ENCODE peak calls at places on chromosomes 16 and 17, in four cellular contexts. T is WTC11, S is K562, V is HepG2. R is an unnamed sample.
A peak's percentile ranks its signal among the peaks of the same experiment; 100 is the strongest.

GRCh38 chr17:31550389-31551056 is 159.0 kb downstream of the RAB11FIP4 start:
- DNase-seq in T (no peak), S (no peak), V (no peak), R (no peak)

GRCh38 chr16:70664325-70665112 is 18.2 kb downstream of the IL34 start:
- DNase-seq in T (no peak), S (no peak), V (no peak), R (peak; percentile 37)

GRCh38 chr16:47499700-47500264 is 38.7 kb downstream of the PHKB start:
- DNase-seq in T (no peak), S (no peak), V (peak; percentile 96), R (no peak)

GRCh38 chr16:66175580-66175979 is 190.9 kb upstream of the CDH5 start:
- DNase-seq in T (no peak), S (no peak), V (no peak), R (no peak)

GRCh38 chr16:59698341-59698979 is 964.3 kb upstream of the GOT2 start:
- DNase-seq in T (no peak), S (no peak), V (no peak), R (no peak)

GRCh38 chr16:89049484-89050118 is 44.1 kb upstream of the ACSF3 start:
- DNase-seq in T (no peak), S (no peak), V (no peak), R (peak; percentile 73)

GRCh38 chr17:30218689-30219266 is 16.7 kb downstream of the SLC6A4 start:
- DNase-seq in T (no peak), S (no peak), V (no peak), R (no peak)

GRCh38 chr17:50832267-50833227 is 2.8 kb upstream of the WFIKKN2 start:
- DNase-seq in T (no peak), S (no peak), V (no peak), R (no peak)

GRCh38 chr17:3647769-3648540 is 11.4 kb downstream of the CTNS start:
- DNase-seq in T (peak; percentile 58), S (no peak), V (peak; percentile 52), R (peak; percentile 71)

GRCh38 chr17:48596000-48596734 is 2.6 kb upstream of the HOXB5 start:
- DNase-seq in T (no peak), S (no peak), V (no peak), R (no peak)

GRCh38 chr17:29847118-29847517 is 82.9 kb downstream of the SSH2 start:
- DNase-seq in T (no peak), S (no peak), V (no peak), R (no peak)

GRCh38 chr17:16419074-16419928 is 3.9 kb downstream of the TRPV2 start:
- DNase-seq in T (no peak), S (peak; percentile 59), V (peak; percentile 54), R (peak; percentile 78)

GRCh38 chr17:67411396-67411795 is 34.3 kb downstream of the PITPNC1 start:
- DNase-seq in T (no peak), S (no peak), V (no peak), R (no peak)

GRCh38 chr16:58628845-58629680 is 563 bp downstream of the CNOT1 start:
- DNase-seq in T (peak; percentile 16), S (peak; percentile 16), V (peak; percentile 55), R (no peak)

GRCh38 chr16:1708768-1709180 is 2.8 kb downstream of the MAPK8IP3 start:
- DNase-seq in T (no peak), S (peak; percentile 49), V (no peak), R (no peak)

GRCh38 chr17:12790806-12791148 is 1.5 kb downstream of the ARHGAP44 start:
- DNase-seq in T (peak; percentile 10), S (no peak), V (no peak), R (no peak)

GRCh38 chr17:40021471-40021961 is 6.3 kb downstream of the CSF3 start:
- DNase-seq in T (no peak), S (peak; percentile 9), V (no peak), R (no peak)

GRCh38 chr16:75204410-75204758 is 2.6 kb downstream of the CTRB2 start:
- DNase-seq in T (no peak), S (no peak), V (no peak), R (no peak)

GRCh38 chr16:49095539-49095938 is 186.1 kb downstream of the CBLN1 start:
- DNase-seq in T (no peak), S (no peak), V (no peak), R (no peak)

GRCh38 chr16:81469710-81470481 is 25.3 kb downstream of the CMIP start:
- DNase-seq in T (no peak), S (no peak), V (no peak), R (no peak)

GRCh38 chr17:4179071-4179470 is 36.1 kb downstream of the CYB5D2 start:
- DNase-seq in T (no peak), S (no peak), V (no peak), R (no peak)

GRCh38 chr17:73510981-73511442 is 133.2 kb downstream of the SDK2 start:
- DNase-seq in T (no peak), S (no peak), V (no peak), R (peak; percentile 48)

GRCh38 chr16:58299757-58300349 is 5.0 kb upstream of the PRSS54 start:
- DNase-seq in T (peak; percentile 65), S (peak; percentile 41), V (peak; percentile 26), R (no peak)

GRCh38 chr16:60214321-60214720 is 1480.2 kb upstream of the GOT2 start:
- DNase-seq in T (no peak), S (no peak), V (no peak), R (no peak)

GRCh38 chr16:50004239-50004638 is 20.8 kb upstream of the CNEP1R1 start:
- DNase-seq in T (no peak), S (no peak), V (no peak), R (no peak)

GRCh38 chr16:17370233-17371013 is 100.3 kb downstream of the XYLT1 start:
- DNase-seq in T (no peak), S (no peak), V (no peak), R (peak; percentile 27)

GRCh38 chr17:75738218-75738802 is 17.1 kb downstream of the ITGB4 start:
- DNase-seq in T (no peak), S (peak; percentile 48), V (peak; percentile 57), R (no peak)

GRCh38 chr16:73186752-73187151 is 138.8 kb upstream of the ZFHX3 start:
- DNase-seq in T (no peak), S (no peak), V (no peak), R (no peak)

GRCh38 chr17:2040942-2041560 is 771 bp upstream of the OVCA2 start:
- DNase-seq in T (no peak), S (no peak), V (no peak), R (no peak)

GRCh38 chr16:79348521-79349306 is 251.8 kb downstream of the MAF start:
- DNase-seq in T (no peak), S (no peak), V (no peak), R (no peak)

GRCh38 chr16:12419151-12419550 is 384.5 kb downstream of the CPPED1 start:
- DNase-seq in T (no peak), S (no peak), V (no peak), R (no peak)

GRCh38 chr17:11485802-11486421 is 112.4 kb upstream of the DNAH9 start:
- DNase-seq in T (no peak), S (no peak), V (no peak), R (no peak)

GRCh38 chr17:34616148-34616547 is 36.8 kb downstream of the TMEM132E start:
- DNase-seq in T (peak; percentile 30), S (no peak), V (no peak), R (peak; percentile 66)

DNA sequence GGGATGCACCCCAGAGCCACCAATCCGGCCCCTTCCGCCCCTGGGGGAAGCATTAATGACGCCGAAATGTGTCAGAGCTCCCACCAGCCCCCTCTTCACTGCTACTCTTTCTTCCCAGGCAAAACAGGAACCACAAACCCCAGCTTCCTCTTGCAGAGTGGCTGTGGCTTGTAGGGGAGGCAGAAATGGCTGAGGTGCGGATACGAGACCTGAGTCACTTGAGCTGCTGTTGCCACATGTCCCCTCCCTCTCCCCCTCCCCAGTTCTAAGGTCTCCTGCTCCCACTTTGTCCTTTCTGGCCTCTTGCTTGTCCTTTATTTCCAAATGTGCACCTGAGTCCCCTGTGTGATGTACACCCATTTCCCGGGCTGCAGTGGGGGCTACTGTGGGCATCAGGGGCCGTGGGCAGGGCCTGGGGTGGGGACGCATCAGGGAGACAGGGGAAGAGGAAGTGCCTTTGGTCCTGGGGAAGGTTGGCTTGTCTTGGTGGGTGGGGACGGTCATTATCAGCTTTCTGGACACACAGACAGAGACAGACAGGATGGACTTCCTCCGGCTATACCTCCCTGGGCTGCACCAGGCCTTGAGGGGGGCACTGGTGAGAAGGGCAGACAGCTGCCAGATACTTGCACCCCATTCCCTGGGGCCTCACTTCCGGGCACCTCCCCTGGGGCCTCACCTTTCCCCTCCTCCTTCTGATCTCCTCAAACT is at the start of gene APOBR:
- DNase-seq in T (no peak), S (peak; percentile 39), V (no peak), R (no peak)
- TF ChIP-seq FOXJ3 in T (no peak), S (no peak), V (no peak), R (no peak)

GRCh38 chr17:20706752-20707372 is 127.3 kb downstream of the CDRT15L2 start:
- DNase-seq in T (no peak), S (no peak), V (no peak), R (no peak)
- TF ChIP-seq FOXJ3 in T (no peak), S (no peak), V (no peak), R (no peak)

GRCh38 chr17:57889892-57890856 is 40.3 kb upstream of the MRPS23 start:
- DNase-seq in T (no peak), S (no peak), V (no peak), R (peak; percentile 66)
- TF ChIP-seq FOXJ3 in T (no peak), S (no peak), V (no peak), R (no peak)

DNA sequence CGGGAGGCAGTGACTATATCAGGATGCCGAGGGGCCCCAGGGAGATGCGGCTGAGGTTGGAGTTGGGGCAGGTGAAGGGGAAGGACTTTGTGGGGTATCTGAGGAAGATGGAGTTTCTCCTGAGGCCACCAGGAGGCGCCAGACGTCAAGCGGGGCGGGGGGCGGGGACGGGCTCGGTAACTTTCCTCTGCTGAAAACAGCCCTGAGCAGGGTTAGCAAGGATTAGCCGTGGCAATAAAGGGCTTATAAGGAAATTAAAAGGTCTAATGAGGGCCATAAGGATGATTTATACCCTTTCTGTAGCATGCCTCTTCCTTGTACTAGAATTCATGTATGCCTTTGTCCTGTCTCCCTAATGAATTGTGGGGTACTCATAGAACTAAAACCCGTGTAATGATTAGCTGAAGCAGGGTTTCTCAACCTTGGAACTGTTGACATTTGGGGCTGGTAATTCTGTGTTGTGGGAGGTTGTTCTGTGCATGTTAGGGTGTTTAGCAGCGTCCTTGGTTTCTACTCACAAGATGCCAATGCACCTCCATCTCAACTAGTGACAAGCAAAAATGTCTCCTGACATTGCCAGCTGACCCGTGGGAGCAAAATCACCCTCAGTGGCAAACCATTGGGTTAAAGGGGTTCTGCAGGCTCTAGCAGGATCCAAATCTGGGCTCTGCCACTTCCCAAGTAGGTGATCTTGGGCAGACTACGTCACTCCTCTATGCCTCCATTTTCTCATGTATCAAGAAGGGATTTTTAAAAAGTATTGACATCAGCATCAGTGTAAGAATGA is 74.8 kb upstream of the GRIN2A start:
- DNase-seq in T (peak; percentile 66), S (peak; percentile 87), V (peak; percentile 91), R (peak; percentile 86)
- TF ChIP-seq FOXJ3 in T (no peak), S (no peak), V (peak; percentile 89), R (no peak)

DNA sequence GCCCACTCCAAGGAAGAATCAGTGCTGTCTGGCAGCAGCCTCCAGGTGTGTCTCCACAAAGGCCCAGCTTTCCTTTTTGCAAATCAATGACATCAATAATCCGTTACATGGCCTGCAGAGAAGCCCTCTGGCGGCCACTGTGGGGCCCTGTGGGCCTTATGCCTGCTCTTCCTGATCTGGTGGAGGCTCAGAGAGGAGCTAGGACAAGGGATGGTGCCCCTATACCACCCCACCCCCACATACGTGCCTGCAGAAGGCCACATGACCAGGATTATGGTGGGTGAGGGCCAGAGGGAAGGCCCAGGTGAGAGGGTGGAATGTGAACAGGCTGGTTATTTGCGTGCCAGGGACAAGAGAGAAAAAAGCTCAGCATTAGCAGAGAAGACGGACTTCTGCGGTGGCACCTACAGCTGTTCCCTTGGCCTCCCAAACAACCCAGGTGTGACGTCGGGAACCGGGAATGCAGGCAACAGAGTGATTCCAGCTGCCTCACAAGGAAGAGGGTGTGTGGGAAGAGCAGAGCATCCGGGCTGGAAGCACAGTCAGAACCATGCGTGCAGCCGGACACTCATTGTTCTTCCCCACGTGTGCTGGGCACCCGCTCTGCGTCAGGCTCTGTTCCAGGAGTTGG is 22.5 kb downstream of the EIF4A3 start:
- DNase-seq in T (peak; percentile 75), S (no peak), V (peak; percentile 75), R (peak; percentile 42)
- TF ChIP-seq FOXJ3 in T (no peak), S (no peak), V (no peak), R (no peak)